ENCODE peak calls at places on chromosome 13, in nine cellular contexts. P, M, T, Z, D, I, V, O and A are unnamed samples.

GRCh38 chr13:51639171-51639570 is 54.9 kb downstream of the WDFY2 start:
- DNase-seq in O (no peak), V (no peak), T (no peak), P (no peak), M (no peak), I (no peak), D (peak), Z (no peak), A (no peak)

GRCh38 chr13:42946927-42947326 is 45.1 kb downstream of the EPSTI1 start:
- DNase-seq in Z (no peak), P (no peak), V (no peak), D (peak), M (no peak), I (no peak), T (no peak), O (no peak), A (no peak)

GRCh38 chr13:49627831-49628652 is at the start of gene ARL11:
- DNase-seq in V (peak), P (no peak), D (no peak), T (no peak), Z (no peak), O (peak), I (peak), M (peak), A (no peak)

GRCh38 chr13:32976046-32976781 is 40.0 kb upstream of the KL start:
- DNase-seq in P (no peak), T (no peak), O (no peak), Z (no peak), D (no peak), I (no peak), M (no peak), V (no peak), A (no peak)

GRCh38 chr13:94825507-94825906 is 113.2 kb upstream of the SOX21 start:
- DNase-seq in P (peak), O (peak), Z (no peak), V (no peak), D (no peak), M (no peak), I (peak), T (no peak), A (no peak)

GRCh38 chr13:40664100-40665060 is 2.1 kb downstream of the FOXO1 start:
- DNase-seq in T (peak), M (no peak), I (peak), P (peak), Z (peak), V (peak), O (peak), D (no peak), A (peak)

GRCh38 chr13:24629320-24629719 is 50.9 kb upstream of the ATP12A start:
- DNase-seq in Z (no peak), O (no peak), V (no peak), T (no peak), I (no peak), M (no peak), D (no peak), P (no peak), A (no peak)

GRCh38 chr13:63625869-63626268 is 2210.2 kb upstream of the PCDH20 start:
- DNase-seq in V (no peak), D (peak), I (no peak), Z (no peak), M (no peak), P (no peak), O (no peak), T (no peak), A (no peak)

GRCh38 chr13:46297338-46297737 is 85.6 kb downstream of the LRRC63 start:
- DNase-seq in M (no peak), Z (no peak), I (no peak), O (no peak), D (peak), T (no peak), V (no peak), P (no peak), A (no peak)

GRCh38 chr13:112928958-112929777 is 39.8 kb upstream of the MCF2L start:
- DNase-seq in T (no peak), I (no peak), P (no peak), Z (no peak), D (peak), O (no peak), V (no peak), M (no peak), A (no peak)

GRCh38 chr13:91132786-91133185 is 214.7 kb upstream of the MIR17HG start:
- DNase-seq in V (no peak), T (no peak), D (no peak), Z (no peak), O (no peak), P (no peak), M (no peak), I (no peak), A (no peak)

GRCh38 chr13:94339116-94339687 is 140.3 kb downstream of the DCT start:
- DNase-seq in M (no peak), I (no peak), V (no peak), D (no peak), T (no peak), P (no peak), Z (no peak), O (no peak), A (no peak)

GRCh38 chr13:55073000-55073399 is 2044.4 kb downstream of the OLFM4 start:
- DNase-seq in P (no peak), T (no peak), M (no peak), Z (no peak), V (no peak), D (no peak), O (no peak), I (no peak), A (no peak)

GRCh38 chr13:95275322-95276118 is 25.7 kb downstream of the ABCC4 start:
- DNase-seq in I (no peak), D (no peak), M (no peak), Z (no peak), V (no peak), P (no peak), T (no peak), O (peak), A (no peak)

GRCh38 chr13:97005631-97006262 is 11.5 kb upstream of the OXGR1 start:
- DNase-seq in Z (no peak), T (no peak), O (no peak), D (peak), I (no peak), M (no peak), V (no peak), P (no peak), A (no peak)

GRCh38 chr13:47004022-47004421 is 107.2 kb upstream of the HTR2A start:
- DNase-seq in V (no peak), O (no peak), I (no peak), T (no peak), Z (no peak), P (no peak), M (no peak), D (peak), A (no peak)

GRCh38 chr13:31896427-31896826 is 135.1 kb upstream of the FRY start:
- DNase-seq in O (no peak), M (no peak), D (peak), T (no peak), Z (no peak), V (no peak), I (no peak), P (no peak), A (no peak)

GRCh38 chr13:113666324-113666660 is 727 bp upstream of the GRK1 start:
- DNase-seq in O (peak), V (peak), D (no peak), I (no peak), T (peak), Z (no peak), M (no peak), P (no peak), A (no peak)

GRCh38 chr13:25046985-25047660 is 48.8 kb upstream of the PABPC3 start:
- DNase-seq in V (peak), Z (no peak), P (no peak), O (no peak), M (no peak), I (no peak), T (no peak), D (peak), A (no peak)

GRCh38 chr13:66933994-66934393 is 296.1 kb downstream of the PCDH9 start:
- DNase-seq in Z (peak), P (no peak), O (no peak), I (no peak), T (no peak), D (peak), V (peak), M (no peak), A (no peak)

GRCh38 chr13:33015275-33015674 is 948 bp upstream of the KL start:
- DNase-seq in O (no peak), D (no peak), V (no peak), I (no peak), T (no peak), Z (no peak), M (no peak), P (no peak), A (no peak)

GRCh38 chr13:85386424-85386823 is 412.8 kb downstream of the SLITRK6 start:
- DNase-seq in I (no peak), M (no peak), D (no peak), Z (no peak), P (no peak), O (no peak), V (no peak), T (no peak), A (no peak)

GRCh38 chr13:107185889-107186288 is 618.0 kb upstream of the ARGLU1 start:
- DNase-seq in O (no peak), Z (no peak), M (no peak), I (no peak), D (peak), T (no peak), P (no peak), V (no peak), A (no peak)

GRCh38 chr13:46134961-46135522 is 30.2 kb upstream of the CPB2 start:
- DNase-seq in M (no peak), I (peak), T (no peak), P (peak), V (no peak), D (peak), O (peak), Z (no peak), A (peak)

GRCh38 chr13:80276371-80277289 is 64.3 kb downstream of the SPRY2 start:
- DNase-seq in P (no peak), O (no peak), I (no peak), M (no peak), V (no peak), D (peak), Z (no peak), T (no peak), A (no peak)

GRCh38 chr13:74325106-74325505 is 190.9 kb upstream of the KLF12 start:
- DNase-seq in Z (no peak), T (no peak), I (no peak), P (no peak), M (no peak), V (no peak), O (no peak), D (peak), A (peak)

GRCh38 chr13:50122465-50122864 is 107.2 kb downstream of the KCNRG start:
- DNase-seq in O (no peak), M (no peak), P (no peak), D (no peak), Z (no peak), I (no peak), V (no peak), T (no peak), A (no peak)

GRCh38 chr13:113407103-113407530 is 43.2 kb upstream of the GRTP1 start:
- DNase-seq in V (peak), P (no peak), Z (no peak), D (no peak), O (no peak), I (no peak), M (no peak), T (peak), A (no peak)

GRCh38 chr13:33487575-33488243 is 202.2 kb upstream of the STARD13 start:
- DNase-seq in P (no peak), O (no peak), I (no peak), V (no peak), Z (no peak), T (no peak), M (no peak), D (peak), A (no peak)

GRCh38 chr13:20193142-20193923 is 595 bp upstream of the GJB2 start:
- DNase-seq in V (no peak), T (no peak), I (no peak), P (no peak), D (no peak), O (no peak), Z (no peak), M (no peak), A (no peak)

GRCh38 chr13:90302113-90302512 is 1045.4 kb upstream of the MIR17HG start:
- DNase-seq in T (no peak), M (no peak), Z (no peak), P (no peak), D (peak), O (no peak), I (no peak), V (no peak), A (no peak)

GRCh38 chr13:66951426-66951825 is 278.7 kb downstream of the PCDH9 start:
- DNase-seq in V (no peak), Z (no peak), P (no peak), D (no peak), I (no peak), O (no peak), M (no peak), T (no peak), A (no peak)

GRCh38 chr13:109740121-109740520 is 46.3 kb downstream of the IRS2 start:
- DNase-seq in T (no peak), I (peak), O (no peak), P (no peak), V (no peak), D (no peak), Z (no peak), M (no peak), A (no peak)

GRCh38 chr13:110322126-110322827 is 15.2 kb downstream of the COL4A2 start:
- DNase-seq in D (no peak), I (peak), T (peak), M (no peak), V (no peak), O (no peak), P (no peak), Z (no peak), A (no peak)

GRCh38 chr13:33644607-33645543 is 173.1 kb upstream of the RFC3 start:
- DNase-seq in P (no peak), D (peak), Z (no peak), O (no peak), V (no peak), I (no peak), M (no peak), T (no peak), A (no peak)

GRCh38 chr13:99377641-99378040 is 70.4 kb upstream of the GPR183 start:
- DNase-seq in V (no peak), T (no peak), Z (no peak), I (no peak), O (no peak), D (no peak), M (no peak), P (no peak), A (no peak)

GRCh38 chr13:37386276-37386675 is 212.3 kb downstream of the POSTN start:
- DNase-seq in O (no peak), M (no peak), Z (no peak), P (no peak), T (no peak), I (no peak), D (peak), V (no peak), A (no peak)

GRCh38 chr13:76048126-76048525 is 412.0 kb downstream of the LMO7 start:
- DNase-seq in D (no peak), V (no peak), Z (no peak), P (no peak), T (no peak), O (no peak), M (no peak), I (no peak), A (no peak)

GRCh38 chr13:76053181-76053580 is 417.1 kb downstream of the LMO7 start:
- DNase-seq in M (no peak), P (no peak), V (no peak), O (no peak), I (no peak), T (no peak), D (no peak), Z (no peak), A (no peak)

GRCh38 chr13:76043882-76044281 is 407.8 kb downstream of the LMO7 start:
- DNase-seq in V (no peak), O (no peak), P (no peak), M (no peak), T (no peak), D (no peak), Z (no peak), I (no peak), A (no peak)

GRCh38 chr13:76048675-76049396 is 412.7 kb downstream of the LMO7 start:
- DNase-seq in M (no peak), Z (no peak), T (no peak), V (no peak), P (no peak), D (no peak), I (no peak), O (no peak), A (no peak)

DNA sequence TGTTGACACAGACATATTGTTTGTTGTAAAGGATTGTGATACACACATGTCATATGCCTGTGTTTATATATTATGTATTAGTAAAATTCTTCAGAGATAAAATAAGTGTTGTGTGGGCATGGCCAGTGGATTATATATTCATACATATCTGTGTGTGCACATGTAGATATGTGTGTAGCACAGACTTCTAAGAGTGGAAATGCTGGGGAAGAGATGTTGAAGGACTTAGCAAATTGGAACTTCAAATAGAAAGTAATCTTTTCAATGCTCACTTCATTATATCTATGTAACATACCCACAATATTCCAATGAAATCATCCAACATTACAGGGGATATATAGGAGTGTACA is 413.2 kb downstream of the LMO7 start:
- DNase-seq in I (no peak), O (no peak), T (no peak), V (no peak), P (no peak), D (no peak), M (no peak), Z (no peak), A (no peak)
- H3K27ac ChIP-seq in I (no peak), O (no peak), T (no peak), V (no peak), P (no peak), D (no peak), M (no peak), Z (no peak), A (no peak)

GRCh38 chr13:78660130-78660857 is 1.3 kb upstream of the OBI1 start:
- DNase-seq in V (peak), D (no peak), I (no peak), P (peak), O (no peak), Z (peak), M (no peak), T (no peak), A (peak)

GRCh38 chr13:78659450-78660110 is 625 bp upstream of the OBI1 start:
- DNase-seq in Z (peak), D (peak), M (no peak), P (no peak), I (no peak), T (no peak), O (no peak), V (no peak), A (no peak)

GRCh38 chr13:78655906-78656305 is 3.0 kb downstream of the OBI1 start:
- DNase-seq in O (no peak), T (no peak), D (no peak), V (no peak), Z (no peak), I (no peak), M (no peak), P (no peak), A (no peak)

GRCh38 chr13:78657699-78658629 is 991 bp downstream of the OBI1 start:
- DNase-seq in Z (peak), M (no peak), D (peak), I (no peak), O (no peak), V (no peak), P (no peak), T (no peak), A (no peak)

GRCh38 chr13:78658630-78659449 is at the start of gene OBI1:
- DNase-seq in Z (peak), P (peak), T (peak), V (peak), I (peak), O (peak), M (peak), D (peak), A (peak)
- TF ChIP-seq POLR2A in Z (peak), P (no peak), T (peak), V (peak), I (no peak), O (no peak), M (no peak), D (no peak), A (no peak)

DNA sequence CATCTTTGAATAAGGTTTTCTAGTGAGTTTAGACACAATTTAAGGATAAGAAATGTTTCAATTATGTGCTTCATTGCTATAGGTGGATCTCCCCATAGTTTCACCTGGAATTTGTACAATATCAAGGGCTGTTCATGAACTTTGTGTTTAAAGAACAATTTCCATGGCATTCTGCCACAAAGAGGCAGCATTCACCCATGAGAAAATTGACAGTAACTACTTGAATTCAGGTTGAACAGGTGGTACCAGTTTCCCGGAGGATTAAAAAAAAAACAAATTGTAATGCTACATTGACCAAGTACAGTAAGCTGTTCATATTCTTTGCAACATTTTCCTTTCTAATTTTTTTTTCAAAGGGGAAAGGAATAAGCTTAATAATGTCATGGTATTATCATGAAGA is 9.1 kb downstream of the SLITRK5 start:
- DNase-seq in Z (no peak), O (no peak), P (no peak), T (no peak), D (no peak), M (no peak), I (no peak), V (no peak), A (peak)
- TF ChIP-seq CTCF in Z (peak), O (no peak), P (no peak), T (no peak), D (no peak), M (no peak), I (no peak), V (no peak), A (no peak)

GRCh38 chr13:75766636-75767035 is 130.5 kb downstream of the LMO7 start:
- DNase-seq in V (no peak), I (no peak), P (no peak), D (no peak), M (no peak), T (no peak), O (no peak), Z (no peak), A (no peak)
- H3K27ac ChIP-seq in V (no peak), I (no peak), P (no peak), D (no peak), M (no peak), T (no peak), O (no peak), Z (no peak), A (no peak)

DNA sequence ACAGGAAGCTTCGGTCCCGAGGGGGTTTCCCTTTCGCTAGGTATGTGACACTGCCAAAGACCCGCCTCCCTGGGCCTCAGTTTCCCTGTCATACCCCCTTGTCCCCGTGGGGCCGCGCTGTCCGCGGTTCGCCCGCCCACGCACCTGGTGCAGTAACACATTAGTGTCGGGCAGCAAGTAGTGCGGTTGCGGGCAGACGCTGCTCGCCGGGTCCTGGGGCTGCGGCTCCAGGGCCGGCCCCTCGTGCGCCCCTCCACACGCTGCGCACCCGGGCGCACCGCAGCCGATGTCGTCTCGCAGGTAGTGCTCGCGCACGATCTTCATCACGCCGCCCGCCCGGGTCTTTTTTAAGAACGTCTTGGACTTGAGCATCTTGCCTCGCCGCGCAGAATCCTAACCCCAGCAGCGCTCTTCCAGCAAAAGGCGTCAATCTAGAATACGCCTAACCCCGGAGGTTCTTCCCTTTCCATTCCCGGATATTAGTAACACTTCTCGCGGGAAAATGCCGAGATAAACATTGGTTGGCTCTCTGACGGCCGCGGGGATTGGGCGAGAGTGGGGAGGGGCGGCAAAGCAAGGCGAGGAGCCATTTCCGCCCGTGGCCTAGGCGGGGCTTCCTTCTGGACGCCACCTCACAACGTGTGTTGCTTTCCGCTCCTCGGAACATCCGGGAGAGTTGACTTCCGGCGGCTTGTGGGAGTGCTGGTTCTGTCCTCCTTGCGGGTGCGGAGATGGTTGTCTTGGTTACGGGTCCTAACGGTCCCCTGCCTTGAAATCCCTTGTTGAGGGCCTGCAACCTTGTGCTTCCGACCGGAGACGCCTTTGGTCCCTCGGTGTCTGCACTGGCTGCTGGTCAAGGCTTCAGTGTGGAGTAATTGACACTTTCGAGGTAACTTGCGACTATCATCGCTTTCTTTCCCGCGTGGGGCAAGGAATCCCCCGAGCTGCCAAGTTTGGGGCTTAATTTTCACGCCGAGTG is at the start of the genes DIS3 and PIBF1:
- DNase-seq in D (peak), O (peak), M (peak), Z (peak), V (peak), I (peak), T (peak), P (peak), A (peak)
- TF ChIP-seq POLR2A in D (peak), O (no peak), M (no peak), Z (peak), V (no peak), I (peak), T (peak), P (peak), A (peak)

GRCh38 chr13:30835442-30835841 is 70.6 kb upstream of the MEDAG start:
- DNase-seq in O (no peak), D (peak), P (no peak), V (no peak), T (no peak), I (no peak), M (no peak), Z (no peak), A (peak)
- TF ChIP-seq CTCF in O (no peak), D (no peak), P (no peak), V (no peak), T (no peak), I (no peak), M (no peak), Z (no peak), A (no peak)